ENCODE peak calls at places on chromosomes 5 and 9, in nine cellular contexts. M is dorsolateral prefrontal cortex, B is IMR-90, A is fibroblast of the aortic adventitia, T is Calu3, U is epithelial cell of esophagus, N is foreskin fibroblast, P is cardiac fibroblast, W is ovary. Q is an unnamed sample.

GRCh38 chr5:116395178-116395577 is 179.4 kb downstream of the SEMA6A start:
- DNase-seq in B (no peak), P (no peak), A (no peak), T (no peak), M (no peak), N (no peak), U (no peak), W (no peak), Q (no peak)

GRCh38 chr5:10984021-10984420 is 223.0 kb upstream of the DAP start:
- DNase-seq in B (no peak), M (no peak), W (no peak), U (no peak), N (no peak), P (no peak), A (no peak), T (no peak), Q (no peak)

GRCh38 chr9:86734762-86735161 is 212.5 kb downstream of the GAS1 start:
- DNase-seq in P (peak; percentile 89), N (peak; percentile 56), A (peak; percentile 97), B (peak; percentile 83), U (no peak), M (no peak), T (no peak), W (no peak), Q (peak; percentile 36)

GRCh38 chr5:122493776-122494518 is 181.9 kb downstream of the SNCAIP start:
- DNase-seq in M (no peak), T (no peak), A (no peak), B (no peak), P (no peak), U (no peak), W (no peak), N (no peak), Q (no peak)

GRCh38 chr5:168925160-168925559 is 346.0 kb upstream of the PANK3 start:
- DNase-seq in N (no peak), A (no peak), P (no peak), B (no peak), U (no peak), W (no peak), T (no peak), M (peak; percentile 66), Q (no peak)

GRCh38 chr9:125694478-125694877 is 12.5 kb downstream of the MAPKAP1 start:
- DNase-seq in A (no peak), W (no peak), N (no peak), T (no peak), U (no peak), B (peak; percentile 12), M (no peak), P (peak; percentile 47), Q (peak; percentile 43)

GRCh38 chr9:89684912-89685636 is 80.3 kb downstream of the GADD45G start:
- DNase-seq in A (no peak), B (no peak), P (no peak), T (no peak), M (no peak), W (peak; percentile 71), U (no peak), N (no peak), Q (no peak)

GRCh38 chr9:72362118-72362531 is 2.9 kb downstream of the ZFAND5 start:
- DNase-seq in B (peak; percentile 53), U (peak; percentile 51), W (no peak), P (peak; percentile 49), A (peak; percentile 60), T (no peak), N (no peak), M (no peak), Q (peak; percentile 76)

GRCh38 chr5:59069438-59070079 is 486.7 kb downstream of the RAB3C start:
- DNase-seq in N (peak; percentile 93), W (no peak), T (peak; percentile 21), P (peak; percentile 95), U (peak; percentile 87), B (peak; percentile 98), A (peak; percentile 89), M (no peak), Q (peak; percentile 97)

GRCh38 chr5:56100429-56101176 is 105.8 kb upstream of the IL6ST start:
- DNase-seq in P (no peak), B (no peak), W (no peak), N (no peak), T (no peak), A (no peak), M (no peak), U (no peak), Q (no peak)

GRCh38 chr9:111925017-111925770 is 28.6 kb downstream of the UGCG start:
- DNase-seq in T (no peak), N (no peak), U (no peak), B (no peak), A (no peak), W (no peak), M (no peak), P (no peak), Q (no peak)

GRCh38 chr5:59099270-59099994 is 516.6 kb downstream of the RAB3C start:
- DNase-seq in N (peak; percentile 81), B (peak; percentile 96), M (no peak), P (peak; percentile 55), W (no peak), A (peak; percentile 61), U (peak; percentile 93), T (peak; percentile 12), Q (peak; percentile 92)

GRCh38 chr5:32004404-32004803 is 169.7 kb downstream of the GOLPH3 start:
- DNase-seq in A (no peak), B (no peak), M (no peak), U (no peak), N (no peak), W (no peak), P (no peak), T (no peak), Q (no peak)

GRCh38 chr5:137888875-137889759 is at the start of gene PKD2L2:
- DNase-seq in A (peak; percentile 73), B (peak; percentile 64), P (peak; percentile 92), W (peak; percentile 91), U (peak; percentile 91), T (peak; percentile 67), M (peak; percentile 75), N (peak; percentile 79), Q (peak; percentile 90)
- TF ChIP-seq CTCF in A (no peak), B (no peak), P (no peak), W (no peak), U (no peak), T (no peak), M (no peak), N (no peak), Q (no peak)

DNA sequence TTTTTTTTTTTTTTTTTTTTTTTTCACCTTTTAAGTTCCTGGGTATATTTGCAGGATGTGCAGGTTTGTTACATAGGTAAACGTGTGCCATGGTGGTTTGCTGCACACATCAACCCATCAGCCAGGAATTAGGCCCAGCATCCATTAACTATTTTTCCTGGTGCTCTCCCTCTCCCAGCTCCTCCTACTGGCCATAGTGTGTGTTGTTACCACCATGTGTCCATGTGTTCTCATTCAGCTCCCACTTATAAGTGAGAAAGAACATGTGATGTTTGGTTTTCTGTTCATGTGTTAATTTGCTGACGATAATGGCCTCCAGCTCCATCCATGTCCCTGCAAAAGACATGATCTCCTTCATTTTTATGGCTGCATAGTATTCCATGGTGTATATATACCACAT is 350.5 kb downstream of the MAN2A1 start:
- DNase-seq in W (no peak), A (no peak), U (peak; percentile 18), B (no peak), P (no peak), T (no peak), N (no peak), M (no peak), Q (no peak)
- TF ChIP-seq CTCF in W (no peak), A (peak; percentile 20), U (no peak), B (no peak), P (peak; percentile 38), T (no peak), N (no peak), M (no peak), Q (peak; percentile 43)

GRCh38 chr9:69542048-69542447 is 130.1 kb downstream of the APBA1 start:
- DNase-seq in N (no peak), A (no peak), T (no peak), M (no peak), B (no peak), P (no peak), W (no peak), U (no peak), Q (no peak)
- TF ChIP-seq CTCF in N (no peak), A (no peak), T (no peak), M (no peak), B (no peak), P (no peak), W (no peak), U (no peak), Q (no peak)

GRCh38 chr5:60297658-60298057 is 402.3 kb downstream of the DEPDC1B start:
- DNase-seq in A (no peak), T (no peak), P (no peak), U (no peak), B (no peak), N (no peak), M (no peak), W (no peak), Q (no peak)

GRCh38 chr5:60293518-60293917 is 400.0 kb upstream of the PDE4D start:
- DNase-seq in M (no peak), U (no peak), A (no peak), T (no peak), P (no peak), W (no peak), B (no peak), N (no peak), Q (no peak)

GRCh38 chr5:60299944-60300343 is 400.0 kb downstream of the DEPDC1B start:
- DNase-seq in U (no peak), M (no peak), N (no peak), B (no peak), P (no peak), T (no peak), W (no peak), A (no peak), Q (peak; percentile 3)

GRCh38 chr5:60295423-60295822 is 401.9 kb upstream of the PDE4D start:
- DNase-seq in W (no peak), N (peak; percentile 20), P (peak; percentile 22), A (peak; percentile 52), U (peak; percentile 59), B (peak; percentile 5), T (peak; percentile 34), M (no peak), Q (peak; percentile 20)
- TF ChIP-seq CTCF in W (no peak), N (peak; percentile 61), P (peak; percentile 24), A (peak; percentile 60), U (peak; percentile 83), B (peak; percentile 42), T (peak; percentile 49), M (peak; percentile 40), Q (peak; percentile 60)

Q was measured in fibroblast of villous mesenchyme.